ENCODE peak calls at places on chromosomes 12 and 14, in six cellular contexts. I is CD8-positive, alpha-beta T cell; X is tibial artery; G is GM23248; N is right atrium auricular region; A is GM23338. E is an unnamed sample.

GRCh38 chr12:111429760-111430417 is 24.2 kb downstream of the SH2B3 start:
- DNase-seq in G (no peak), X (no peak), A (no peak), N (no peak), I (peak; percentile 68), E (no peak)

GRCh38 chr14:100533647-100534485 is 53.4 kb downstream of the BEGAIN start:
- DNase-seq in I (no peak), G (peak; percentile 48), A (no peak), X (peak; percentile 18), N (peak; percentile 52), E (peak; percentile 56)

GRCh38 chr14:103021817-103022668 is 35.3 kb downstream of the CDC42BPB start:
- DNase-seq in A (no peak), G (peak; percentile 69), I (no peak), N (no peak), X (no peak), E (no peak)

GRCh38 chr14:34050606-34051005 is 99.7 kb upstream of the EGLN3 start:
- DNase-seq in X (no peak), G (peak; percentile 25), A (no peak), N (no peak), I (no peak), E (no peak)

GRCh38 chr12:99059824-99060526 is 414.9 kb downstream of the APAF1 start:
- DNase-seq in I (no peak), X (peak; percentile 39), A (peak; percentile 25), G (peak; percentile 46), N (peak; percentile 73), E (no peak)

GRCh38 chr12:30825341-30825740 is 70.6 kb upstream of the CAPRIN2 start:
- DNase-seq in I (no peak), X (no peak), A (no peak), N (peak; percentile 38), G (no peak), E (no peak)

GRCh38 chr14:75267141-75267601 is 11.5 kb upstream of the FOS start:
- DNase-seq in N (no peak), I (no peak), X (no peak), A (peak; percentile 40), G (peak; percentile 80), E (no peak)

GRCh38 chr14:24692382-24693352 is 58.7 kb upstream of the GZMB start:
- DNase-seq in I (peak; percentile 50), G (no peak), X (no peak), A (no peak), N (no peak), E (no peak)

GRCh38 chr14:97149775-97150174 is 352.6 kb downstream of the VRK1 start:
- DNase-seq in A (no peak), G (no peak), N (no peak), X (no peak), I (no peak), E (no peak)

GRCh38 chr14:83419420-83419819 is 1885.8 kb upstream of the SEL1L start:
- DNase-seq in G (no peak), I (no peak), A (no peak), X (no peak), N (no peak), E (no peak)

GRCh38 chr12:114636723-114637480 is 47.1 kb downstream of the TBX3 start:
- DNase-seq in A (peak; percentile 72), G (peak; percentile 59), X (no peak), I (no peak), N (no peak), E (no peak)

GRCh38 chr12:100234166-100234565 is 32.7 kb downstream of the DEPDC4 start:
- DNase-seq in X (no peak), N (no peak), I (no peak), G (peak; percentile 79), A (peak; percentile 17), E (no peak)

GRCh38 chr12:104909761-104910160 is 48.3 kb downstream of the SLC41A2 start:
- DNase-seq in X (no peak), G (peak; percentile 57), I (no peak), N (no peak), A (no peak), E (no peak)

GRCh38 chr12:78898416-78898815 is 33.8 kb downstream of the SYT1 start:
- DNase-seq in X (no peak), G (peak; percentile 26), A (no peak), N (no peak), I (no peak), E (peak; percentile 68)

GRCh38 chr14:105168093-105168420 is 519 bp downstream of the JAG2 start:
- DNase-seq in G (no peak), N (no peak), I (no peak), A (peak; percentile 58), X (no peak), E (no peak)

GRCh38 chr14:105167303-105168092 is 1.1 kb downstream of the JAG2 start:
- DNase-seq in X (no peak), N (no peak), A (peak; percentile 50), I (no peak), G (peak; percentile 37), E (no peak)

GRCh38 chr14:105165761-105166485 is 2.7 kb downstream of the JAG2 start:
- DNase-seq in I (no peak), X (no peak), G (no peak), N (no peak), A (no peak), E (no peak)

GRCh38 chr14:105165134-105165704 is 3.4 kb downstream of the JAG2 start:
- DNase-seq in N (no peak), G (no peak), A (no peak), X (no peak), I (no peak), E (no peak)

DNA sequence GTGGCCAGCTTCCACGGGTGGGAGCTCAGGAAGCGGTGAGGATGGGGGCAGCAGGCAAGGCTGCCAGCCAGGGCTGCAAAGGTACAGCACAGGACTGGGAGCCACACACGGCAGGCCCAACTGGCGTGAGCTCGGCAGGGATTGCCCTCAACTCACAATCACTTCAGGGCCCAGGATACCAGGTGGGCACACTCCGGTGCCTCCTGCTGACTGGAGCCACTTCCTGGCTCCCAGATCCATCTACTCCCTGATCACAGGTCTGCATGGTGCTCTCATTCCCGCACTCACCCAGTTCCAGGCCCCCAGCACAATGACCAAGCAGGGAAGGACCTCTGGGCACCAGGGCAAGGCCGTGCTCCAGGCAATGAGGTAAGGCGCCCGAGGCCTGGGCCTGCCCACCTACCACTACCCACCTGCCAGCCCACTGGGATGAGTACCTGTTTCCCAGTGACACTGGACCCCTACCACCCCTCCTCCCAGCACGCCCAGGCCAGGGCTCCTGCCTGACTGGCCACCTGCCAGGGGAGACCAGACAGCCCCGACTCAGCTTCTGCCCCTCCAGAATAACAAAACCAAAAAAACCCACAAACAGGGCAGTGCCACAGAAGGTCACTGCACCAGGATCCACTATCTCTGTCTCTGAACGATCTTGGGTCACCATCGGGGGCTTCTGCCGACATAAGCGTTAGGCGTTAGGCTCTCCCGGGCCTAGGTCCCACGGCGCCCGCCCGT is 1.8 kb downstream of the JAG2 start:
- DNase-seq in X (no peak), G (no peak), I (no peak), N (no peak), A (no peak), E (no peak)
- H3K4me3 ChIP-seq in X (no peak overlapping the region), G (no peak overlapping the region), I (no peak overlapping the region), N (peak overlapping the region; percentile 57), A (no peak overlapping the region), E (peak overlapping the region; percentile 49)

DNA sequence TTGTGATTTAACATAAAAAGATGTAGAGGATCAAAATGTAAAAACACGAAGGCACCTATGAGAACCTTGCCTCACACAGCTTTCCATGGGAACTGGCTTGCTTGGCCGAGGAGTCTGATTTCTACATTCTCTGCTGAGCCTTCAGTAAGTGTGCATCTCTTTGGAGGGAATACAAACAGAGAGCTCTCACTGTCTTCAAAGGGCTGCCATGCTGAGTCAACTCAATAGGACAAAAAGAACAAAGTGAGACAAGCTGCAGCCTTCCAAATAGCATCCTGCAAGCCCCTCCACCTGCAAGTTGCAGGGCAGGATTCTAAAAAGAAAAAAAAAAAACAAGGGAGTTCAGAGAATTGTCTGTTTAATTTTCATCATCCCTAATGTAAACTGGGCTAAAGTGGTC is 411.9 kb downstream of the NELL2 start:
- DNase-seq in A (peak; percentile 37), N (no peak), X (no peak), G (no peak), I (no peak), E (no peak)
- H3K27ac ChIP-seq in A (no peak overlapping the region), N (no peak overlapping the region), X (no peak overlapping the region), G (no peak overlapping the region), I (no peak overlapping the region), E (no peak overlapping the region)

GRCh38 chr12:62191747-62192485 is 68.3 kb upstream of the USP15 start:
- DNase-seq in A (peak; percentile 49), X (no peak), N (no peak), I (peak; percentile 21), G (peak; percentile 68), E (peak; percentile 56)

GRCh38 chr12:62192486-62193250 is 67.5 kb upstream of the USP15 start:
- DNase-seq in A (peak; percentile 93), G (peak; percentile 88), I (peak; percentile 37), X (peak; percentile 46), N (no peak), E (peak; percentile 59)

GRCh38 chr12:62194031-62194430 is 66.2 kb upstream of the USP15 start:
- DNase-seq in X (no peak), A (no peak), I (no peak), N (no peak), G (no peak), E (no peak)

GRCh38 chr12:62190081-62190480 is 70.1 kb upstream of the USP15 start:
- DNase-seq in X (no peak), N (no peak), I (no peak), G (no peak), A (peak; percentile 12), E (no peak)

DNA sequence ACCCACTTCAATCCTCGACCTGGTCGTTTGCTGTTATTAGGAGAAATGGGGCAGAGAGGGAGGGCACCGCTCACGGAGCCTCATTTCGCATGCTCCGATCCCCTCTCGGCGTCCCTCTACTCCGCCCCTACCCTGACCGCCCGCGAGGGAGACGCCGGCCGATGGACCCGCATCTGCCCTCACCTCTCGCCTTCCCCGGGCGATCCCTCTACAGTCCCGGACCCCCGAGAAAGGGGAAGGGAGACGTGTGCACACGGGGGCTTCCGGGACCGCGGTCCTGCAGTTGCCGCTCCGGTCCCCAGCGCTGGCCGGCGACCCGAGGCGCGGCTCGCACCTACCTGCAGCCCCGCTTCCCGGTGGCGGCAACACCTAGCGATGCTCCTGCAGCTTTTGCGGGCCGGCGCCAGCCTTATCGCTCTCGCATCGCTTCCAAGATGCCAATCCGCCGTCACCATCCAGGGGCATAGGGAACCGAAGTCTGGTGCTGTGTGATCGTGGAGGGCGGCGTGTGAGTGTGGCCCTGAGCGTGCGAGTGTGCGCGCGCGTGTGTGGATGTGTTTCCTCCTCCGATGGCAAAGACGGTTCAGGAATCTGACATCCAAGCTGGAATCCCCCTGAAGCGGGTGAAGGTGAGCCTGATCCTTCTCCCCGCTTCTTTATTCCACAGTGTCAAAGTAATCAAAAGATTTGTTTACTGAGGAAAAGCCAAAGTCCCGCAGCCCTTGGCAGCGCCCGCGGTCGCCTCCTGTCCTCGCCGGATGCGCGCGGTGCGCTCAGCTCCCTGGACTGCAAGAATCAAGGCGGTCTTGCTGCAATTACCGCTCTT is 69.1 kb upstream of the USP15 start:
- DNase-seq in I (no peak), A (peak; percentile 66), G (peak; percentile 9), X (no peak), N (no peak), E (no peak)
- H3K4me3 ChIP-seq in I (peak overlapping the region; percentile 65), A (peak overlapping the region; percentile 59), G (peak overlapping the region; percentile 68), X (peak overlapping the region; percentile 41), N (peak overlapping the region; percentile 38), E (peak overlapping the region; percentile 36)

GRCh38 chr12:4829161-4829792 is 80.4 kb upstream of the KCNA1 start:
- DNase-seq in I (no peak), G (no peak), A (no peak), N (no peak), X (no peak), E (no peak)
- H3K27ac ChIP-seq in I (no peak overlapping the region), G (no peak overlapping the region), A (no peak overlapping the region), N (no peak overlapping the region), X (no peak overlapping the region), E (no peak overlapping the region)

E was measured in sigmoid colon.